ENCODE peak calls at places on chromosomes 2 and 18, in five cellular contexts. One of them, this sample, is unnamed.

GRCh38 chr2:131046580-131047274 is 46.5 kb downstream of the FAM168B start:
- DNase-seq in HepG2: no peak
- DNase-seq in K562: no peak
- DNase-seq in GM12878: no peak
- DNase-seq in WTC11: no peak
- DNase-seq in this sample: no peak

GRCh38 chr2:172862077-172862476 is 126.4 kb downstream of the RAPGEF4 start:
- DNase-seq in GM12878: no peak
- DNase-seq in WTC11: no peak
- DNase-seq in HepG2: no peak
- DNase-seq in K562: no peak
- DNase-seq in this sample: no peak

GRCh38 chr2:101756266-101756665 is 58.8 kb downstream of the MAP4K4 start:
- DNase-seq in HepG2: no peak
- DNase-seq in WTC11: no peak
- DNase-seq in K562: no peak
- DNase-seq in GM12878: no peak
- DNase-seq in this sample: no peak

GRCh38 chr2:175786705-175787104 is 215.4 kb downstream of the LNPK start:
- DNase-seq in K562: no peak
- DNase-seq in HepG2: no peak
- DNase-seq in WTC11: no peak
- DNase-seq in GM12878: no peak
- DNase-seq in this sample: no peak

GRCh38 chr2:105143467-105144127 is 97.9 kb upstream of the GPR45 start:
- DNase-seq in K562: peak
- DNase-seq in GM12878: no peak
- DNase-seq in HepG2: no peak
- DNase-seq in WTC11: peak
- DNase-seq in this sample: no peak

GRCh38 chr2:69917854-69918253 is 2.9 kb downstream of the MXD1 start:
- DNase-seq in WTC11: no peak
- DNase-seq in GM12878: no peak
- DNase-seq in K562: peak
- DNase-seq in HepG2: no peak
- DNase-seq in this sample: peak

GRCh38 chr2:158129037-158129436 is 27.4 kb downstream of the UPP2 start:
- DNase-seq in K562: no peak
- DNase-seq in GM12878: no peak
- DNase-seq in HepG2: no peak
- DNase-seq in WTC11: no peak
- DNase-seq in this sample: no peak

GRCh38 chr2:238790126-238790820 is 57.6 kb upstream of the TWIST2 start:
- DNase-seq in WTC11: no peak
- DNase-seq in K562: no peak
- DNase-seq in HepG2: no peak
- DNase-seq in GM12878: no peak
- DNase-seq in this sample: no peak

GRCh38 chr2:2763998-2764355 is 432.9 kb upstream of the MYT1L start:
- DNase-seq in K562: no peak
- DNase-seq in HepG2: no peak
- DNase-seq in WTC11: no peak
- DNase-seq in GM12878: no peak
- DNase-seq in this sample: no peak

GRCh38 chr18:13253786-13254755 is 35.5 kb downstream of the LDLRAD4 start:
- DNase-seq in WTC11: no peak
- DNase-seq in HepG2: no peak
- DNase-seq in GM12878: no peak
- DNase-seq in K562: no peak
- DNase-seq in this sample: no peak

GRCh38 chr2:19119326-19120001 is 239.0 kb downstream of the OSR1 start:
- DNase-seq in K562: no peak
- DNase-seq in HepG2: peak
- DNase-seq in GM12878: no peak
- DNase-seq in WTC11: no peak
- DNase-seq in this sample: no peak

GRCh38 chr2:112482309-112483046 is 522 bp downstream of the TTL start:
- DNase-seq in HepG2: peak
- DNase-seq in K562: peak
- DNase-seq in GM12878: no peak
- DNase-seq in WTC11: peak
- DNase-seq in this sample: peak

GRCh38 chr2:129129087-129129486 is 810.4 kb upstream of the HS6ST1 start:
- DNase-seq in HepG2: no peak
- DNase-seq in WTC11: no peak
- DNase-seq in GM12878: no peak
- DNase-seq in K562: no peak
- DNase-seq in this sample: no peak

GRCh38 chr2:2656046-2656715 is 325.1 kb upstream of the MYT1L start:
- DNase-seq in HepG2: no peak
- DNase-seq in K562: no peak
- DNase-seq in WTC11: no peak
- DNase-seq in GM12878: no peak
- DNase-seq in this sample: no peak

GRCh38 chr2:37287966-37288365 is 36.7 kb downstream of the PRKD3 start:
- DNase-seq in GM12878: peak
- DNase-seq in HepG2: peak
- DNase-seq in WTC11: no peak
- DNase-seq in K562: no peak
- DNase-seq in this sample: peak

GRCh38 chr18:70188113-70188512 is 17.4 kb downstream of the RTTN start:
- DNase-seq in WTC11: no peak
- DNase-seq in K562: no peak
- DNase-seq in HepG2: no peak
- DNase-seq in GM12878: no peak
- DNase-seq in this sample: no peak

GRCh38 chr2:237527766-237528165 is 38.6 kb upstream of the PRLH start:
- DNase-seq in HepG2: no peak
- DNase-seq in WTC11: no peak
- DNase-seq in K562: no peak
- DNase-seq in GM12878: no peak
- DNase-seq in this sample: no peak

GRCh38 chr2:24863636-24864035 is 56.4 kb downstream of the ADCY3 start:
- DNase-seq in K562: no peak
- DNase-seq in GM12878: no peak
- DNase-seq in HepG2: no peak
- DNase-seq in WTC11: no peak
- DNase-seq in this sample: no peak

GRCh38 chr2:228167290-228167689 is 14.2 kb downstream of the SPHKAP start:
- DNase-seq in GM12878: no peak
- DNase-seq in HepG2: no peak
- DNase-seq in K562: no peak
- DNase-seq in WTC11: no peak
- DNase-seq in this sample: no peak

GRCh38 chr2:106193491-106193976 is 567 bp downstream of the UXS1 start:
- DNase-seq in WTC11: peak
- DNase-seq in K562: peak
- DNase-seq in HepG2: peak
- DNase-seq in GM12878: no peak
- DNase-seq in this sample: peak

GRCh38 chr2:221492606-221493005 is 79.5 kb downstream of the EPHA4 start:
- DNase-seq in WTC11: no peak
- DNase-seq in K562: no peak
- DNase-seq in GM12878: no peak
- DNase-seq in HepG2: no peak
- DNase-seq in this sample: no peak

GRCh38 chr2:221212105-221212504 is 360.0 kb downstream of the EPHA4 start:
- DNase-seq in K562: no peak
- DNase-seq in WTC11: no peak
- DNase-seq in GM12878: no peak
- DNase-seq in HepG2: no peak
- DNase-seq in this sample: no peak

GRCh38 chr2:31028415-31028814 is 109.8 kb downstream of the GALNT14 start:
- DNase-seq in HepG2: no peak
- DNase-seq in GM12878: no peak
- DNase-seq in K562: no peak
- DNase-seq in WTC11: no peak
- DNase-seq in this sample: no peak

GRCh38 chr2:54704688-54705605 is 18.5 kb upstream of the EML6 start:
- DNase-seq in HepG2: peak
- DNase-seq in WTC11: no peak
- DNase-seq in GM12878: no peak
- DNase-seq in K562: no peak
- DNase-seq in this sample: peak

GRCh38 chr18:60905699-60906098 is 427.5 kb upstream of the CDH20 start:
- DNase-seq in GM12878: no peak
- DNase-seq in HepG2: no peak
- DNase-seq in WTC11: no peak
- DNase-seq in K562: no peak
- DNase-seq in this sample: no peak

GRCh38 chr18:48433541-48433940 is 24.4 kb upstream of the ZBTB7C start:
- DNase-seq in HepG2: no peak
- DNase-seq in GM12878: no peak
- DNase-seq in WTC11: no peak
- DNase-seq in K562: no peak
- DNase-seq in this sample: no peak

GRCh38 chr2:173119069-173119807 is 43.6 kb downstream of the MAP3K20 start:
- DNase-seq in WTC11: no peak
- DNase-seq in GM12878: no peak
- DNase-seq in HepG2: no peak
- DNase-seq in K562: no peak
- DNase-seq in this sample: no peak

GRCh38 chr2:240812301-240812680 is 7.7 kb downstream of the KIF1A start:
- DNase-seq in HepG2: no peak
- DNase-seq in WTC11: no peak
- DNase-seq in K562: no peak
- DNase-seq in GM12878: no peak
- DNase-seq in this sample: no peak

GRCh38 chr2:232361646-232362045 is 16.9 kb upstream of the ALPP start:
- DNase-seq in HepG2: no peak
- DNase-seq in WTC11: peak
- DNase-seq in GM12878: no peak
- DNase-seq in K562: no peak
- DNase-seq in this sample: no peak

GRCh38 chr2:232362174-232362913 is 16.2 kb upstream of the ALPP start:
- DNase-seq in GM12878: no peak
- DNase-seq in HepG2: no peak
- DNase-seq in WTC11: peak
- DNase-seq in K562: no peak
- DNase-seq in this sample: no peak

GRCh38 chr2:232367016-232367415 is 11.5 kb upstream of the ALPP start:
- DNase-seq in GM12878: no peak
- DNase-seq in K562: no peak
- DNase-seq in HepG2: no peak
- DNase-seq in WTC11: peak
- DNase-seq in this sample: no peak

GRCh38 chr2:232365621-232366321 is 12.8 kb upstream of the ALPP start:
- DNase-seq in K562: peak
- DNase-seq in HepG2: peak
- DNase-seq in WTC11: peak
- DNase-seq in GM12878: no peak
- DNase-seq in this sample: peak

GRCh38 chr2:232363784-232364615 is 14.6 kb upstream of the ALPP start:
- DNase-seq in GM12878: peak
- DNase-seq in K562: no peak
- DNase-seq in WTC11: peak
- DNase-seq in HepG2: no peak
- DNase-seq in this sample: no peak
- TF ChIP-seq ESRRA in GM12878: no peak
- TF ChIP-seq ESRRA in K562: no peak
- TF ChIP-seq ESRRA in WTC11: no peak
- TF ChIP-seq ESRRA in HepG2: no peak
- TF ChIP-seq ESRRA in this sample: no peak

DNA sequence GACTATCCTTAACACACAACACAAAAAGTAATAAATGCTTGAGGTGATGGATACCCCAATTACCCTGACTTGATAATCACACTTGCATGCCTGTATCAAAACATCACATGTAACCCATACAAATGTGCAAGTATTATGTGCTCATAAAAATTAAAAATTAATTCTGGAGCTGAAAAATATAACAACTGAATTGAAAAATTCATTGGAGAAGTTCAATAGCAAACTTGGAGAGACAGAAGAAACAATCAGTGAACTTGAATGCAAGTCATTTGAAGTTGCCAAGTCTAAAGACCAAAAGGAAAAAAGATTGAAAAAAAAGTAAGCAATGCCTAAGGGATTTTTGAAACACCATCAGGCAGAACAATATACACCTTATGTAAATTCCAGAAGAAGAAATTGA is 79.4 kb downstream of the FSIP2 start:
- DNase-seq in GM12878: no peak
- DNase-seq in K562: no peak
- DNase-seq in HepG2: no peak
- DNase-seq in WTC11: no peak
- DNase-seq in this sample: no peak
- TF ChIP-seq ESRRA in GM12878: no peak
- TF ChIP-seq ESRRA in K562: no peak
- TF ChIP-seq ESRRA in HepG2: no peak
- TF ChIP-seq ESRRA in WTC11: no peak
- TF ChIP-seq ESRRA in this sample: no peak

DNA sequence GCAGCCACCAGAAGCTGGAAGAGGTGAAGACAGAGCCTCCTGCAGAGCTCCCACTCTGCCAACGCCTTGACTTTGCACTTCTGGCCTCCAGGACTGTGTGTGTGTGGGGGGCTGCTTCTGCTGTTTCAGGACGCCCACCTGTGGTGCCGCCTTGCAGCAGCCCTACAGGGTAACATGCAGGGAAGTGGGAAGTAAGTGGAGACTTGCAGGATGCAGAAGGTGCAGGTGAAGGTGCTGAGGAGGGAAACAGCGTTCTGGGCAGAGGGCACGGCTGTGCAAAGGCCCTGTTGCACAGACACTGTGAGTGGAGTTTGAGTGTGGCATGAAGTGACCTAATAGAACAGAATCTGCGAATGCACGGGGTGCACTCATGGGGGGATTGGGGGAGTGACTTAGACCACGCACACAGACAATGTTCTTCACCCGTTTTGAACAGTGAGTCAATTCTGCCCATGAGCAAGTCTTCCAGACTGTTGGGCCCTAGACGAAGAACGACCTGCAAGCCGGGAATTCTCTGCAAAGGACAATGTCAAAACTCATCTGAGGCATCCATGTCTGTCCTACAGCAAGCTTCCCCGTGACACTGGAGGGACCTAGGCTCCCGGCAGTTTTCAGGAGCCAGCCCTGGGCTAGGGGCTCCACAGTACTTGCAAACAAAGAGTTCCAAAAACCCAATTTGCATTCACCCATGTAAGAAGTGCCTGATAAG is 19.1 kb downstream of the MBP start:
- DNase-seq in WTC11: no peak
- DNase-seq in GM12878: no peak
- DNase-seq in HepG2: no peak
- DNase-seq in K562: no peak
- DNase-seq in this sample: no peak
- TF ChIP-seq ESRRA in WTC11: no peak
- TF ChIP-seq ESRRA in GM12878: no peak
- TF ChIP-seq ESRRA in HepG2: no peak
- TF ChIP-seq ESRRA in K562: no peak
- TF ChIP-seq ESRRA in this sample: no peak

DNA sequence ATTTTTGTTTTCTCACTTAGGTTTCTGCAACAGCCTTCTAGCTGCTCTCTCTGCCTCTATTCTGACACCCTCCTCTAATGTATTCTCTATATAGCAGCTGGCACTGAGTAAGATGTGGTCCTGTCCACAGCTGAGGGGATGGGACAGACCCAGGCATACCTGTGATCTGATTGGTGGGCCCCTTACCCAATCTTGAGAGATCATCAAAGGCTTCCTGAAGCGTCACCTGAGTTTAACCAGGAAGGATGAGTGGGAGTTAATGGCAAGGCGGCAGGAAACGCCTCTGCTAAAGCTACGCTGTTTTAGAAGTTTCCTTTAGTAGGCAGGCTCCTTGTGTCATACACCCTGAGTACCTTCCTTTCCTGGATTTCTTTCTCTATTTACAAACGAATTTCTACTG is 5.7 kb upstream of the TET3 start:
- DNase-seq in GM12878: no peak
- DNase-seq in K562: no peak
- DNase-seq in WTC11: no peak
- DNase-seq in HepG2: no peak
- DNase-seq in this sample: no peak
- TF ChIP-seq ESRRA in GM12878: no peak
- TF ChIP-seq ESRRA in K562: no peak
- TF ChIP-seq ESRRA in WTC11: no peak
- TF ChIP-seq ESRRA in HepG2: no peak
- TF ChIP-seq ESRRA in this sample: no peak

This sample was measured in A549.